ENCODE peak calls at places on chromosomes 1 and 21, in six cellular contexts. K is A172, B is PC-9, Z is foreskin fibroblast, R is T-cell, L is HuH-7. C is an unnamed sample.

GRCh38 chr1:232704694-232705680 is 75.1 kb upstream of the SIPA1L2 start:
- DNase-seq in K (peak), Z (peak), L (peak), B (peak), R (no peak), C (no peak)

GRCh38 chr1:51313268-51313852 is 17.0 kb downstream of the TTC39A start:
- DNase-seq in R (no peak), K (peak), L (no peak), B (no peak), Z (no peak), C (no peak)

GRCh38 chr1:39160703-39161102 is 43.8 kb upstream of the MACF1 start:
- DNase-seq in B (no peak), L (no peak), R (no peak), K (no peak), Z (no peak), C (no peak)

GRCh38 chr1:87956766-87957165 is 628.1 kb downstream of the LMO4 start:
- DNase-seq in K (no peak), R (no peak), B (no peak), L (no peak), Z (no peak), C (no peak)

GRCh38 chr1:234238060-234238459 is 135.2 kb upstream of the COA6 start:
- DNase-seq in K (no peak), Z (no peak), L (no peak), R (no peak), B (no peak), C (no peak)

GRCh38 chr1:151832318-151832984 is 849 bp upstream of the RORC start:
- DNase-seq in B (no peak), K (peak), Z (peak), L (no peak), R (no peak), C (no peak)

GRCh38 chr1:149845416-149845815 is 54.0 kb upstream of the BOLA1 start:
- DNase-seq in Z (no peak), L (no peak), K (no peak), R (no peak), B (no peak), C (peak)

GRCh38 chr1:117612517-117613248 is 6.8 kb downstream of the TENT5C start:
- DNase-seq in K (peak), B (peak), L (peak), Z (peak), R (no peak), C (peak)

GRCh38 chr1:65255088-65256050 is 54.0 kb upstream of the DNAJC6 start:
- DNase-seq in Z (no peak), B (no peak), R (no peak), K (no peak), L (no peak), C (no peak)

GRCh38 chr1:208497866-208498541 is 253.8 kb upstream of the PLXNA2 start:
- DNase-seq in R (no peak), L (no peak), B (no peak), Z (no peak), K (no peak), C (no peak)

GRCh38 chr1:32753532-32754281 is 51.1 kb upstream of the SYNC start:
- DNase-seq in R (peak), Z (peak), B (peak), L (no peak), K (no peak), C (peak)

GRCh38 chr1:8315573-8316475 is 2.1 kb upstream of the SLC45A1 start:
- DNase-seq in R (no peak), L (peak), Z (no peak), K (no peak), B (no peak), C (no peak)

GRCh38 chr1:43934279-43934985 is 831 bp downstream of the ARTN start:
- DNase-seq in Z (no peak), R (peak), K (peak), L (peak), B (peak), C (peak)

GRCh38 chr1:186236921-186237320 is 138.1 kb downstream of the TPR start:
- DNase-seq in B (peak), R (no peak), K (peak), L (no peak), Z (peak), C (no peak)

GRCh38 chr1:75602486-75602885 is 8.4 kb downstream of the SLC44A5 start:
- DNase-seq in L (no peak), K (no peak), B (no peak), Z (no peak), R (no peak), C (no peak)

GRCh38 chr1:75394386-75395139 is 216.4 kb downstream of the SLC44A5 start:
- DNase-seq in L (no peak), B (no peak), Z (no peak), K (no peak), R (no peak), C (no peak)

GRCh38 chr1:94866178-94866822 is 46.1 kb downstream of the SLC44A3 start:
- DNase-seq in B (peak), R (no peak), K (peak), L (no peak), Z (no peak), C (peak)

GRCh38 chr1:185567006-185567405 is 167.2 kb upstream of the HMCN1 start:
- DNase-seq in L (no peak), K (peak), Z (peak), B (peak), R (peak), C (no peak)

GRCh38 chr1:44263191-44263944 is 50.1 kb downstream of the DMAP1 start:
- DNase-seq in R (no peak), B (no peak), K (no peak), Z (no peak), L (no peak), C (no peak)

GRCh38 chr1:106268070-106268469 is 788.4 kb upstream of the PRMT6 start:
- DNase-seq in Z (no peak), B (no peak), K (no peak), L (no peak), R (no peak), C (peak)

GRCh38 chr1:11581455-11581854 is 72.8 kb downstream of the FBXO2 start:
- DNase-seq in K (no peak), R (no peak), B (no peak), L (no peak), Z (no peak), C (no peak)

GRCh38 chr1:245516178-245516829 is 361.5 kb downstream of the KIF26B start:
- DNase-seq in L (peak), Z (no peak), B (no peak), K (no peak), R (no peak), C (no peak)

GRCh38 chr1:152725261-152725660 is 17.3 kb downstream of the LCE4A start:
- DNase-seq in R (no peak), B (no peak), K (no peak), Z (no peak), L (no peak), C (no peak)

GRCh38 chr1:186440584-186440983 is 20.3 kb downstream of the PDC start:
- DNase-seq in R (no peak), Z (no peak), B (peak), L (no peak), K (peak), C (no peak)

GRCh38 chr1:1616045-1616821 is 933 bp downstream of the MIB2 start:
- DNase-seq in Z (no peak), K (no peak), L (no peak), R (no peak), B (no peak), C (peak)

GRCh38 chr1:160092366-160093068 is 5.9 kb downstream of the IGSF8 start:
- DNase-seq in R (no peak), Z (no peak), B (no peak), L (no peak), K (no peak), C (no peak)

GRCh38 chr1:181089017-181089776 is 697 bp downstream of the IER5 start:
- DNase-seq in L (no peak), Z (no peak), K (no peak), R (no peak), B (no peak), C (no peak)

GRCh38 chr1:110250018-110250417 is 39.9 kb downstream of the KCNC4 start:
- DNase-seq in K (no peak), B (no peak), L (no peak), R (no peak), Z (no peak), C (no peak)

GRCh38 chr1:87129038-87129437 is 199.6 kb upstream of the LMO4 start:
- DNase-seq in Z (no peak), B (no peak), R (no peak), L (no peak), K (no peak), C (no peak)

GRCh38 chr1:234715252-234715945 is 105.4 kb upstream of the IRF2BP2 start:
- DNase-seq in Z (no peak), L (no peak), R (no peak), B (no peak), K (no peak), C (no peak)

GRCh38 chr1:23456226-23456625 is 27.8 kb downstream of the ASAP3 start:
- DNase-seq in R (no peak), K (peak), B (no peak), Z (no peak), L (no peak), C (no peak)

GRCh38 chr1:235632538-235633219 is 16.9 kb downstream of the GNG4 start:
- DNase-seq in Z (peak), R (no peak), B (no peak), K (peak), L (no peak), C (no peak)

GRCh38 chr1:90340604-90341003 is 345.7 kb downstream of the ZNF326 start:
- DNase-seq in Z (no peak), B (no peak), K (no peak), R (no peak), L (no peak), C (no peak)

GRCh38 chr1:178451529-178451928 is 45.2 kb downstream of the CLEC20A start:
- DNase-seq in L (no peak), K (peak), R (no peak), B (peak), Z (peak), C (peak)

GRCh38 chr1:160070243-160071163 is 543 bp upstream of the KCNJ10 start:
- DNase-seq in K (peak), Z (no peak), R (peak), L (peak), B (no peak), C (peak)

GRCh38 chr1:239761509-239761908 is 330.2 kb upstream of the FMN2 start:
- DNase-seq in B (no peak), R (no peak), Z (no peak), L (no peak), K (no peak), C (no peak)

GRCh38 chr21:17742181-17742580 is 77.0 kb downstream of the C21orf91 start:
- DNase-seq in B (peak), K (no peak), Z (no peak), R (no peak), L (no peak), C (no peak)

GRCh38 chr1:110200666-110201065 is 9.4 kb upstream of the KCNC4 start:
- DNase-seq in Z (no peak), B (no peak), K (no peak), R (no peak), L (no peak), C (peak)

GRCh38 chr1:54153548-54154439 is 994 bp upstream of the CDCP2 start:
- DNase-seq in Z (peak), L (peak), K (peak), B (peak), R (no peak), C (no peak)

GRCh38 chr1:93878501-93878888 is 511 bp downstream of the DNTTIP2 start:
- DNase-seq in Z (no peak), B (peak), K (peak), R (peak), L (no peak), C (peak)

C was measured in cardiac muscle cell.